ENCODE peak calls at places on chromosomes 4 and X, in eight cellular contexts. One of them, this sample, is unnamed.

GRCh38 chr4:116361782-116362181 is 723.6 kb downstream of the TRAM1L1 start:
- DNase-seq in ovary: no peak
- DNase-seq in H1: no peak
- DNase-seq in A549: no peak
- DNase-seq in tibial nerve: no peak
- DNase-seq in suprapubic skin: no peak
- DNase-seq in SK-N-SH: no peak
- DNase-seq in transverse colon: no peak
- DNase-seq in this sample: no peak

GRCh38 chrX:108361316-108361715 is 76.9 kb downstream of the COL4A6 start:
- DNase-seq in ovary: no peak
- DNase-seq in H1: no peak
- DNase-seq in A549: no peak
- DNase-seq in tibial nerve: no peak
- DNase-seq in suprapubic skin: no peak
- DNase-seq in SK-N-SH: no peak
- DNase-seq in transverse colon: no peak
- DNase-seq in this sample: no peak

GRCh38 chr4:25795566-25796454 is 67.0 kb downstream of the SEL1L3 start:
- DNase-seq in ovary: no peak
- DNase-seq in H1: peak
- DNase-seq in A549: no peak
- DNase-seq in tibial nerve: no peak
- DNase-seq in suprapubic skin: no peak
- DNase-seq in SK-N-SH: no peak
- DNase-seq in transverse colon: no peak
- DNase-seq in this sample: no peak

GRCh38 chr4:15575951-15576350 is 79.2 kb downstream of the FBXL5 start:
- DNase-seq in ovary: no peak
- DNase-seq in H1: no peak
- DNase-seq in A549: no peak
- DNase-seq in tibial nerve: no peak
- DNase-seq in suprapubic skin: no peak
- DNase-seq in SK-N-SH: no peak
- DNase-seq in transverse colon: no peak
- DNase-seq in this sample: no peak

GRCh38 chrX:132692066-132692465 is 203.2 kb upstream of the MBNL3 start:
- DNase-seq in ovary: no peak
- DNase-seq in H1: no peak
- DNase-seq in A549: no peak
- DNase-seq in tibial nerve: no peak
- DNase-seq in suprapubic skin: no peak
- DNase-seq in SK-N-SH: no peak
- DNase-seq in transverse colon: no peak
- DNase-seq in this sample: no peak

GRCh38 chr4:61583696-61584095 is 383.6 kb downstream of the ADGRL3 start:
- DNase-seq in ovary: no peak
- DNase-seq in H1: no peak
- DNase-seq in A549: peak
- DNase-seq in tibial nerve: no peak
- DNase-seq in suprapubic skin: no peak
- DNase-seq in SK-N-SH: no peak
- DNase-seq in transverse colon: no peak
- DNase-seq in this sample: no peak

GRCh38 chr4:185642907-185643306 is 107.6 kb upstream of the PDLIM3 start:
- DNase-seq in ovary: no peak
- DNase-seq in H1: no peak
- DNase-seq in A549: no peak
- DNase-seq in tibial nerve: no peak
- DNase-seq in suprapubic skin: no peak
- DNase-seq in SK-N-SH: no peak
- DNase-seq in transverse colon: no peak
- DNase-seq in this sample: no peak

GRCh38 chr4:56550642-56551041 is 45.1 kb downstream of the ARL9 start:
- DNase-seq in ovary: no peak
- DNase-seq in H1: no peak
- DNase-seq in A549: no peak
- DNase-seq in tibial nerve: no peak
- DNase-seq in suprapubic skin: no peak
- DNase-seq in SK-N-SH: no peak
- DNase-seq in transverse colon: no peak
- DNase-seq in this sample: no peak

GRCh38 chr4:104073245-104073644 is 353.5 kb upstream of the TACR3 start:
- DNase-seq in ovary: no peak
- DNase-seq in H1: no peak
- DNase-seq in A549: no peak
- DNase-seq in tibial nerve: no peak
- DNase-seq in suprapubic skin: no peak
- DNase-seq in SK-N-SH: no peak
- DNase-seq in transverse colon: no peak
- DNase-seq in this sample: no peak

GRCh38 chr4:154691229-154691628 is 52.6 kb upstream of the LRAT start:
- DNase-seq in ovary: no peak
- DNase-seq in H1: no peak
- DNase-seq in A549: no peak
- DNase-seq in tibial nerve: no peak
- DNase-seq in suprapubic skin: no peak
- DNase-seq in SK-N-SH: no peak
- DNase-seq in transverse colon: no peak
- DNase-seq in this sample: no peak

GRCh38 chrX:72016881-72017783 is 106.5 kb downstream of the NHSL2 start:
- DNase-seq in ovary: no peak
- DNase-seq in H1: peak
- DNase-seq in A549: no peak
- DNase-seq in tibial nerve: no peak
- DNase-seq in suprapubic skin: no peak
- DNase-seq in SK-N-SH: no peak
- DNase-seq in transverse colon: no peak
- DNase-seq in this sample: no peak

GRCh38 chr4:148108776-148109175 is 333.4 kb downstream of the NR3C2 start:
- DNase-seq in ovary: no peak
- DNase-seq in H1: no peak
- DNase-seq in A549: no peak
- DNase-seq in tibial nerve: no peak
- DNase-seq in suprapubic skin: no peak
- DNase-seq in SK-N-SH: no peak
- DNase-seq in transverse colon: no peak
- DNase-seq in this sample: no peak

GRCh38 chrX:43559643-43560042 is 96.5 kb upstream of the MAOA start:
- DNase-seq in ovary: peak
- DNase-seq in H1: peak
- DNase-seq in A549: peak
- DNase-seq in tibial nerve: peak
- DNase-seq in suprapubic skin: peak
- DNase-seq in SK-N-SH: peak
- DNase-seq in transverse colon: peak
- DNase-seq in this sample: peak

GRCh38 chrX:9671998-9672397 is 93.6 kb downstream of the GPR143 start:
- DNase-seq in ovary: no peak
- DNase-seq in H1: no peak
- DNase-seq in A549: no peak
- DNase-seq in tibial nerve: no peak
- DNase-seq in suprapubic skin: no peak
- DNase-seq in SK-N-SH: no peak
- DNase-seq in transverse colon: no peak
- DNase-seq in this sample: no peak

GRCh38 chrX:124462931-124463330 is 116.6 kb downstream of the SH2D1A start:
- DNase-seq in ovary: no peak
- DNase-seq in H1: no peak
- DNase-seq in A549: no peak
- DNase-seq in tibial nerve: no peak
- DNase-seq in suprapubic skin: no peak
- DNase-seq in SK-N-SH: no peak
- DNase-seq in transverse colon: no peak
- DNase-seq in this sample: no peak

GRCh38 chr4:77031544-77031943 is 44.2 kb downstream of the CCNI start:
- DNase-seq in ovary: no peak
- DNase-seq in H1: no peak
- DNase-seq in A549: no peak
- DNase-seq in tibial nerve: no peak
- DNase-seq in suprapubic skin: no peak
- DNase-seq in SK-N-SH: no peak
- DNase-seq in transverse colon: no peak
- DNase-seq in this sample: no peak

GRCh38 chr4:1852904-1853623 is 2.9 kb downstream of the LETM1 start:
- DNase-seq in ovary: no peak
- DNase-seq in H1: no peak
- DNase-seq in A549: no peak
- DNase-seq in tibial nerve: no peak
- DNase-seq in suprapubic skin: no peak
- DNase-seq in SK-N-SH: no peak
- DNase-seq in transverse colon: peak
- DNase-seq in this sample: peak

GRCh38 chrX:19372170-19373033 is 28.7 kb downstream of the PDHA1 start:
- DNase-seq in ovary: peak
- DNase-seq in H1: peak
- DNase-seq in A549: peak
- DNase-seq in tibial nerve: peak
- DNase-seq in suprapubic skin: no peak
- DNase-seq in SK-N-SH: peak
- DNase-seq in transverse colon: peak
- DNase-seq in this sample: peak

GRCh38 chrX:65610040-65610439 is 57.4 kb upstream of the MSN start:
- DNase-seq in ovary: no peak
- DNase-seq in H1: no peak
- DNase-seq in A549: no peak
- DNase-seq in tibial nerve: no peak
- DNase-seq in suprapubic skin: no peak
- DNase-seq in SK-N-SH: no peak
- DNase-seq in transverse colon: no peak
- DNase-seq in this sample: no peak

GRCh38 chr4:122710434-122711308 is 21.8 kb upstream of the BBS12 start:
- DNase-seq in ovary: no peak
- DNase-seq in H1: no peak
- DNase-seq in A549: no peak
- DNase-seq in tibial nerve: no peak
- DNase-seq in suprapubic skin: no peak
- DNase-seq in SK-N-SH: no peak
- DNase-seq in transverse colon: no peak
- DNase-seq in this sample: no peak
- TF ChIP-seq EP300 in ovary: no peak
- TF ChIP-seq EP300 in H1: no peak
- TF ChIP-seq EP300 in A549: no peak
- TF ChIP-seq EP300 in tibial nerve: no peak
- TF ChIP-seq EP300 in suprapubic skin: no peak
- TF ChIP-seq EP300 in SK-N-SH: peak
- TF ChIP-seq EP300 in transverse colon: no peak
- TF ChIP-seq EP300 in this sample: no peak

DNA sequence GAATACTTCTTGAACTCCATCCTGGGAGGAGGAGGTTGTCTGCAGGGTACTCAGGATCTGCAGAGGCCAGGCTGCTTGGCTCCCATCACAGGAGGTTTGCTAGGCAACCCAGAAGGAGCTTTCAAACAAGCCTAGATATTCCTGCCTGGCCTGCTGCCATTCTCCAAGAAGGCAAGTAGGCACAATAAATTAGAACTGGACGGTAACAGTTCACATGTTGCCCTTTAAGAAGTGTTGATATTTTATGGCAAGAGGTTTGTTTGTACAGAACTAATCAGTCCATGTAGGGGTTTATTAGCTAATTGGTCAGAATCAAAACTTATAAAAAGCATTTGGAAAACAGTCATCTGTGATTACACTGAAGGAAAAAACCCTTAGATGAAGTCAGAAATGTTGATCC is 39.3 kb downstream of the SYNPO2 start:
- DNase-seq in ovary: peak
- DNase-seq in H1: no peak
- DNase-seq in A549: no peak
- DNase-seq in tibial nerve: no peak
- DNase-seq in suprapubic skin: no peak
- DNase-seq in SK-N-SH: no peak
- DNase-seq in transverse colon: peak
- DNase-seq in this sample: peak
- TF ChIP-seq EP300 in ovary: no peak
- TF ChIP-seq EP300 in H1: no peak
- TF ChIP-seq EP300 in A549: no peak
- TF ChIP-seq EP300 in tibial nerve: no peak
- TF ChIP-seq EP300 in suprapubic skin: no peak
- TF ChIP-seq EP300 in SK-N-SH: no peak
- TF ChIP-seq EP300 in transverse colon: no peak
- TF ChIP-seq EP300 in this sample: no peak

DNA sequence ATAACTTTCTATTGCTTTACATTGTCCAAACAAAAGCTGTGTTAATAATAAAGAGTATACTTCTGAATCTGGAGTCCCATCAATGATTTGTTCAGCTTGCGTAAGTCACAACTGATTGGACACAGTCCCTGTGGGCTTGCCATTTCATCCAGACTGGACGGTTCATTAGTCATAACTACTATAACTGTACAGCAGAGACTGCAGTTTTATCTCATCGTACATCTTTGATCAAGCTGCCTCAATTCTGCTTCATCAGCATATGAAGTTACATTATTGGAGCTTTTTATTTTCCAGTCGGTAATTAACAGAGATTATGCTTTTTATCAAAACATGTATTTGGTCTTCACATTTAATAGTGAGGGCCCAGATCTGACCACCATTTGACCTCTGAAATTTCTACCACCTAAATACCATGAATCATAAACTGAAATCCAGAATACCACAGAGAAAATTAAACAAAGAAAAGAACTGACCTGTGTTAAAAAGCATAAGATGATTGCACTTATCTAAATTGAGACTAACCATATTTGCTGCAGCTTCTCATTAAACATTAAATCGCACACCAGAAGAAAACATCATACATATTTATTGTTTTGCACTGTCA is 12.5 kb upstream of the MAB21L2 start:
- DNase-seq in ovary: no peak
- DNase-seq in H1: no peak
- DNase-seq in A549: peak
- DNase-seq in tibial nerve: no peak
- DNase-seq in suprapubic skin: no peak
- DNase-seq in SK-N-SH: no peak
- DNase-seq in transverse colon: no peak
- DNase-seq in this sample: no peak
- TF ChIP-seq EP300 in ovary: no peak
- TF ChIP-seq EP300 in H1: no peak
- TF ChIP-seq EP300 in A549: no peak
- TF ChIP-seq EP300 in tibial nerve: no peak
- TF ChIP-seq EP300 in suprapubic skin: no peak
- TF ChIP-seq EP300 in SK-N-SH: no peak
- TF ChIP-seq EP300 in transverse colon: no peak
- TF ChIP-seq EP300 in this sample: no peak

DNA sequence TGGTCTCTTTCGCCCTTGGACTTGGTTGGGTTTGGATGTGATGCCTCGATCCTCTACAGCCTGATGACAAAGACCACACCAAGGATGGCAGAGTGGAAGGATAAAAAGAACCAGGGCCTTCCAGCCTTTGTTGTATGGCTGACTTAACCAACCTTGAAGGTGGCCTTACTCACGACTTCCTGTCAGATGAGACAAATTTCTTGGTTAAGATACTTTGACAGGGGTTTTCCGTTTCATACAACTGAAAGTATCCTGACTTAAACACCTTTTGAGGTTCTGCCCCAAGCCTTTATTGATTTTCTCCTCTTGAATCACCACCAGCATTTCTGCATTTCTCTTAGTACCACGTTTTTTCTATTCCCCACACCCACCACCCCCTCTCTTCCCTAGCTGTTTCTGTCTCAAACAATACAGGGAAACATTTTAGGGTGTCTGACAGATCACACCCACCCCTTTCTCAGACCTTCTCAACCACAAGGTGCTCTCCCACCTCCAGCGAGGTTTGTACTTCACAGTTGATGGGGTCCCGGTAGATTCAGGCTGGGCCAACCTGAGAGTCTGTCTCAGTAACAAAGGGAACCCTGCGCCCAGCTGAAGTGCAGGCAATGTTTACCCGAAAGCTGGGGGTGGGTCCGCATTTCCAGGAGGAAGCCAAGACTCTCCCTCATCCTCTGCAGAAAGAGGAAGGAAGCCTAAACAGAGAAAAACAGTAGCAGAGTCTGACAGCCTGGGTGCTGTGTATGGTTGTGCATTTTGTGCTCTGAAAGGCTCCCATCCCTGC is 5.0 kb upstream of the TSPAN5 start:
- DNase-seq in ovary: no peak
- DNase-seq in H1: no peak
- DNase-seq in A549: no peak
- DNase-seq in tibial nerve: no peak
- DNase-seq in suprapubic skin: no peak
- DNase-seq in SK-N-SH: no peak
- DNase-seq in transverse colon: peak
- DNase-seq in this sample: no peak
- TF ChIP-seq EP300 in ovary: no peak
- TF ChIP-seq EP300 in H1: no peak
- TF ChIP-seq EP300 in A549: no peak
- TF ChIP-seq EP300 in tibial nerve: no peak
- TF ChIP-seq EP300 in suprapubic skin: no peak
- TF ChIP-seq EP300 in SK-N-SH: no peak
- TF ChIP-seq EP300 in transverse colon: no peak
- TF ChIP-seq EP300 in this sample: no peak

This sample was measured in stomach.